ENCODE peak calls at places on chromosomes 13 and 19, in seven cellular contexts. M is AG09309, O is dorsolateral prefrontal cortex, S is osteoblast, T is AG04450, A is LNCaP clone FGC, E is heart left ventricle. W is an unnamed sample.

GRCh38 chr19:31316201-31316951 is 32.9 kb downstream of the TSHZ3 start:
- DNase-seq in E (no peak), O (no peak), A (no peak), M (peak), S (no peak), T (no peak), W (no peak)

GRCh38 chr13:38417727-38418126 is 68.1 kb downstream of the UFM1 start:
- DNase-seq in T (no peak), S (no peak), O (no peak), A (no peak), M (no peak), E (no peak), W (no peak)

GRCh38 chr13:32409561-32410440 is 18.1 kb downstream of the N4BP2L1 start:
- DNase-seq in M (peak), T (no peak), S (no peak), E (peak), O (no peak), A (no peak), W (no peak)

GRCh38 chr13:51282322-51282721 is 57.2 kb upstream of the SERPINE3 start:
- DNase-seq in A (peak), T (no peak), O (no peak), M (no peak), E (no peak), S (no peak), W (no peak)

GRCh38 chr19:41869374-41869955 is 7.6 kb upstream of the CD79A start:
- DNase-seq in E (no peak), T (no peak), M (no peak), A (no peak), S (no peak), O (no peak), W (no peak)

GRCh38 chr13:42420304-42420703 is 148.4 kb downstream of the AKAP11 start:
- DNase-seq in A (no peak), T (no peak), M (no peak), S (peak), E (no peak), O (no peak), W (no peak)

GRCh38 chr19:20287070-20287469 is 120.1 kb downstream of the ZNF486 start:
- DNase-seq in A (no peak), O (peak), E (no peak), M (no peak), T (no peak), S (no peak), W (no peak)

GRCh38 chr13:59687028-59687427 is 476.7 kb downstream of the DIAPH3 start:
- DNase-seq in T (no peak), M (no peak), E (no peak), O (no peak), A (no peak), S (no peak), W (no peak)

GRCh38 chr19:42281175-42282035 is 12.4 kb downstream of the CIC start:
- DNase-seq in E (peak), M (no peak), A (no peak), O (peak), T (no peak), S (no peak), W (no peak)

GRCh38 chr19:18763674-18764590 is 27.2 kb downstream of the COMP start:
- DNase-seq in S (peak), M (no peak), T (no peak), E (no peak), A (no peak), O (no peak), W (peak)

GRCh38 chr13:31032574-31033095 is 100.2 kb downstream of the TEX26 start:
- DNase-seq in E (no peak), T (no peak), O (no peak), A (no peak), M (no peak), S (peak), W (no peak)

GRCh38 chr19:28736528-28736927 is 476.4 kb downstream of the UQCRFS1 start:
- DNase-seq in O (no peak), M (no peak), S (no peak), A (no peak), E (no peak), T (no peak), W (no peak)

GRCh38 chr13:80877944-80878241 is 537.0 kb upstream of the SPRY2 start:
- DNase-seq in A (no peak), M (no peak), S (no peak), E (no peak), T (no peak), O (no peak), W (no peak)

GRCh38 chr19:44845286-44845611 is 848 bp upstream of the NECTIN2 start:
- DNase-seq in S (no peak), O (no peak), E (no peak), T (no peak), M (no peak), A (no peak), W (no peak)

GRCh38 chr13:26557393-26558073 is at the start of gene WASF3:
- DNase-seq in A (peak), E (peak), S (peak), T (peak), O (peak), M (peak), W (peak)

GRCh38 chr19:58474291-58474996 is 1.7 kb upstream of the ZNF446 start:
- DNase-seq in E (no peak), M (no peak), S (peak), T (peak), A (no peak), O (no peak), W (peak)

GRCh38 chr13:82010780-82011179 is 1669.9 kb upstream of the SPRY2 start:
- DNase-seq in O (no peak), S (no peak), E (no peak), T (no peak), M (no peak), A (no peak), W (no peak)

GRCh38 chr13:112703935-112704633 is 14.2 kb downstream of the ATP11A start:
- DNase-seq in S (peak), A (no peak), T (no peak), M (no peak), E (peak), O (no peak), W (no peak)

DNA sequence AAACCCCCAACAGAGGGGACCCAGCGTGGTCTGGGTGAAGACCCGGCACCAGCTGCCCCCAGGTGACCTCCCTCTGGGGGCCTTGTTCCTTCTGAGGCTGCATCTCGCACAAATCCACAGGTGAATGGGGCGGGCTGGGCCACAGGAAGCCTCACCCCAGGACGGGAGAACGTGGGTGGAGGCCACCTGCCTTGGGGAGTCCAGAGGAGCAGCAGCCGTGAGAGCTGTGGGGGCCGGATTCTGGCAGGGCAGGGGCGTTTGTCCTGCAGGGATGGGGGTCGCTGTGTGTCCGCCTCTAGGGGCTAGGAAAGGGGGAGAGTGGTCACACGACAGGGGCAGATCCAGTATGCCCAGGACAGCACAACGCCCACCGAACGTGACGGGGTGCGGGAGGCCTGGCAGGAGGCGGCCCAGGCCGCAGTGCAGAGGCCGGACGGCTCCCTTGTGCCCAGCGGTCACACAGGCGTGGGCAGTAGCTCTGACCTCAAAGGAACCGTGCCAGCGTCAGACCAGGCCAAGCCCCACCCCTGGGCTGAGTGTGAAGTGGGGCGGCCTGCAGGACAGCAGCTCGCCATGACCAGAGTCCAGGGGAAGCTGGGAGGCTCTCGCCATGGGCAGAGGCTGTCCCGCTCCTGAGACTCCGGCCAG is 6.6 kb downstream of the POLR2E start:
- DNase-seq in A (no peak), O (no peak), T (no peak), S (no peak), E (no peak), M (no peak), W (no peak)
- H3K4me3 ChIP-seq in A (no peak), O (no peak), T (no peak), S (no peak), E (no peak), M (no peak), W (no peak)

GRCh38 chr13:23175920-23176319 is 4.9 kb upstream of the SGCG start:
- DNase-seq in A (no peak), M (no peak), O (no peak), S (no peak), E (no peak), T (no peak), W (no peak)
- TF ChIP-seq CTCF in A (peak), M (peak), O (peak), S (peak), E (no peak), T (peak), W (peak)

GRCh38 chr13:106797081-106797640 is 229.2 kb upstream of the ARGLU1 start:
- DNase-seq in O (no peak), A (no peak), S (no peak), E (no peak), T (no peak), M (no peak), W (no peak)
- H3K4me3 ChIP-seq in O (peak), A (no peak), S (no peak), E (no peak), T (no peak), M (no peak), W (no peak)

GRCh38 chr19:4534836-4535658 is at the start of gene PLIN5:
- DNase-seq in A (no peak), O (peak), M (no peak), T (no peak), E (peak), S (peak), W (no peak)
- TF ChIP-seq CTCF in A (no peak), O (no peak), M (no peak), T (no peak), E (no peak), S (no peak), W (no peak)

GRCh38 chr19:4694211-4694987 is 24.3 kb upstream of the MYDGF start:
- DNase-seq in M (peak), T (peak), E (no peak), S (peak), A (peak), O (peak), W (peak)

GRCh38 chr19:4695224-4695731 is 25.1 kb upstream of the MYDGF start:
- DNase-seq in T (no peak), E (no peak), S (no peak), A (no peak), M (no peak), O (peak), W (no peak)

GRCh38 chr19:4693078-4693350 is 22.9 kb upstream of the MYDGF start:
- DNase-seq in E (no peak), A (no peak), T (no peak), M (no peak), S (no peak), O (no peak), W (no peak)

GRCh38 chr19:4692275-4693077 is 22.3 kb upstream of the MYDGF start:
- DNase-seq in S (no peak), M (no peak), O (no peak), A (no peak), E (no peak), T (no peak), W (no peak)

GRCh38 chr19:4693471-4694121 is 23.5 kb upstream of the MYDGF start:
- DNase-seq in M (no peak), S (no peak), T (no peak), A (no peak), O (no peak), E (no peak), W (no peak)
- H3K4me3 ChIP-seq in M (no peak), S (no peak), T (no peak), A (peak), O (no peak), E (no peak), W (no peak)

GRCh38 chr19:39301021-39301420 is 4.8 kb downstream of the IFNL1 start:
- DNase-seq in M (no peak), E (no peak), T (no peak), O (no peak), A (no peak), S (no peak), W (no peak)
- TF ChIP-seq CTCF in M (no peak), E (no peak), T (no peak), O (no peak), A (no peak), S (no peak), W (no peak)

GRCh38 chr13:49370390-49370789 is 73.5 kb downstream of the CAB39L start:
- DNase-seq in E (no peak), A (no peak), M (no peak), S (no peak), O (no peak), T (no peak), W (no peak)

GRCh38 chr13:49369876-49370275 is 74.0 kb downstream of the CAB39L start:
- DNase-seq in O (no peak), A (no peak), T (no peak), M (no peak), E (no peak), S (no peak), W (no peak)

GRCh38 chr13:49366841-49367240 is 77.0 kb downstream of the CAB39L start:
- DNase-seq in A (no peak), S (no peak), O (no peak), T (peak), M (no peak), E (no peak), W (no peak)

GRCh38 chr13:49368688-49369087 is 75.2 kb downstream of the CAB39L start:
- DNase-seq in O (no peak), E (no peak), S (no peak), T (no peak), A (no peak), M (no peak), W (no peak)

DNA sequence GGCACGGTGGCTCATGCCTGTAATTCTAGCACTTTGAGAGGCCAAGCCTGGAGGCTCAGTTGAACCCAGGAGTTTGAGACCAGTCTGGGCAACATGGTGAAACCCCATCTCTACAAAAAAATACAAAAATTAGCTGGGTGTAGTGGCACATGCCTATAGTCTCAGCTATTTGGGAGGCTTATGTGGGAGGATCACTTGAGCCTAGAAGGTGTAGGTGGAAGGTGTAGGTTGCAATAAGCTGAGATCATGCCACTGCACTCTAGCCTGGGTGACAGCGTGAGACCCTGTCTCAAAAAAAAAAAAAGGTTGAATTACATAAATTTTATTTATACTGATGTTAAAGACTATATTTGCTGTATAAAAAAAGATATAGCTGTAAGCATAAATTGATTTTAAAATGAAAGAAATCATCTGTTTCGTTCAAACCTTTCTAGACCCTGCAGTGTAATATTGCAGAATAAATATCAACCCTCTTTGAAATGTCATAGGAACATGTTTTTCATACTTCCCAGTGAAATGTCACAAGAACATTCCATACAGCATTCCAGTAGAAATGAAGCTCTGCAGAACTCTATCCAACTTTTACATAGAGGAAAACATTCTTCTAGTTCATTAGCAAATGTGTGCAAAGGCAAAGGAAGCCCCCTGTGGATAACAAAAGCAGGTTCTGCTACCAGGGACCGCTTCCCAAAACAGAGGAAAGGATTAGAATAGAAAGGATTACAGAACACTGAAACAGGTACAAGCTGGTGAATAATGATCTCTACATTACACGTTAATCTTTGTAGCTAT is 76.0 kb downstream of the CAB39L start:
- DNase-seq in E (no peak), S (peak), M (no peak), A (no peak), O (no peak), T (no peak), W (no peak)
- H3K4me3 ChIP-seq in E (no peak), S (no peak), M (no peak), A (no peak), O (no peak), T (no peak), W (no peak)

DNA sequence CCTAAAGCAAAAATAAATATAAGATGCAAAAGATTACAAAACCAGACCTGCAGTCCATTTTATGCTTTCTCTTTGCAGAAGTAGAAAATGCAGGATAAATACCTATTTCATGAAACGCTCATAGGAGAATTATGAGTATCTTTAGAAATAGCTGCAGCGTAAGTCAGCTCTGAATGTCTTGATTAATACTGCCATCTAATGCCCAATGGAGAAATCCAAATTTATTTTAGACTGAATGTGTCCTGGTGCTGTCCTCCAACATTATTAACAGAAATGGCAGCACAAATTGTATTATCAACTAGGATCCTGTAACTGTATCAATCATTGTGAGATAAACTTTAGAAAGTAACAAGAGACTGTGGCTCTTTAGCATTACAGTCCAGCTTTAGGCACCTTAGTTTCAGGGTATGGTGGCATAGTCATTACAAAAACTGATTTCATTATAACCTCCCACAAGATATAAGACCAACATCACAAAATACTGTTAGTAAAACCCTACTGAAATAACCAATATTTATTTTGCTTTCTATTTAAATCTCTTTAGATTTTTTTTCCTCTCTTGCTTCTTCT is 162.1 kb upstream of the MIR17HG start:
- DNase-seq in M (no peak), T (no peak), A (no peak), E (no peak), O (no peak), S (no peak), W (no peak)
- TF ChIP-seq CTCF in M (no peak), T (peak), A (peak), E (peak), O (peak), S (no peak), W (no peak)

GRCh38 chr19:10962863-10963262 is 2.0 kb downstream of the SMARCA4 start:
- DNase-seq in M (no peak), T (no peak), A (no peak), O (no peak), E (no peak), S (peak), W (no peak)

GRCh38 chr19:10961073-10961762 is 388 bp downstream of the SMARCA4 start:
- DNase-seq in O (peak), M (no peak), E (peak), S (peak), A (no peak), T (no peak), W (no peak)

GRCh38 chr19:10963865-10964264 is 3.0 kb downstream of the SMARCA4 start:
- DNase-seq in T (no peak), M (no peak), O (no peak), S (peak), A (no peak), E (no peak), W (no peak)

GRCh38 chr19:10961763-10962536 is 1.1 kb downstream of the SMARCA4 start:
- DNase-seq in S (peak), M (no peak), T (no peak), O (no peak), E (no peak), A (no peak), W (no peak)

GRCh38 chr19:10960314-10961072 is at the start of gene SMARCA4:
- DNase-seq in T (peak), O (peak), M (peak), A (peak), E (peak), S (peak), W (peak)
- H3K4me3 ChIP-seq in T (peak), O (peak), M (peak), A (peak), E (peak), S (peak), W (peak)

GRCh38 chr19:8449830-8450229 is 5.1 kb downstream of the HNRNPM start:
- DNase-seq in S (no peak), T (no peak), M (no peak), A (no peak), E (no peak), O (no peak), W (no peak)

GRCh38 chr19:8444677-8445487 is at the start of gene HNRNPM:
- DNase-seq in T (peak), E (peak), O (peak), S (peak), M (peak), A (peak), W (no peak)

GRCh38 chr19:8445488-8446001 is 770 bp downstream of the HNRNPM start:
- DNase-seq in E (peak), A (no peak), S (peak), T (no peak), M (no peak), O (no peak), W (no peak)

GRCh38 chr19:8441725-8442544 is 2.8 kb upstream of the HNRNPM start:
- DNase-seq in E (no peak), M (no peak), S (peak), T (no peak), O (no peak), A (no peak), W (no peak)

GRCh38 chr19:8446055-8446709 is 1.4 kb downstream of the HNRNPM start:
- DNase-seq in O (no peak), S (no peak), E (no peak), T (no peak), M (no peak), A (no peak), W (no peak)
- TF ChIP-seq CTCF in O (no peak), S (no peak), E (no peak), T (no peak), M (no peak), A (no peak), W (no peak)

W was measured in AG04449.